ENCODE peak calls at places on chromosome 18, in five cellular contexts. I is fibroblast of lung; J is GM13977; V is osteocyte; E is CD8-positive, alpha-beta T cell. W is an unnamed sample.

GRCh38 chr18:7367336-7367735 is 136.4 kb downstream of the LRRC30 start:
- DNase-seq in J (no peak), V (no peak), E (no peak), I (no peak), W (no peak)

GRCh38 chr18:23945416-23946079 is 69.0 kb upstream of the TTC39C start:
- DNase-seq in V (no peak), J (peak; percentile 52), I (no peak), E (no peak), W (no peak)

GRCh38 chr18:25786778-25787177 is 303.6 kb downstream of the SS18 start:
- DNase-seq in I (peak; percentile 92), V (no peak), E (no peak), J (no peak), W (peak; percentile 85)

GRCh38 chr18:28177828-28178635 is 1.1 kb upstream of the CDH2 start:
- DNase-seq in E (no peak), I (peak; percentile 75), V (peak; percentile 88), J (peak; percentile 48), W (peak; percentile 58)

GRCh38 chr18:4040391-4041172 is 414.5 kb downstream of the DLGAP1 start:
- DNase-seq in J (no peak), E (no peak), V (no peak), I (no peak), W (no peak)

GRCh38 chr18:58611471-58612131 is 17.3 kb downstream of the ALPK2 start:
- DNase-seq in E (no peak), V (no peak), I (peak; percentile 82), J (no peak), W (peak; percentile 25)

GRCh38 chr18:3654442-3655253 is 204.7 kb downstream of the TGIF1 start:
- DNase-seq in I (no peak), V (no peak), E (no peak), J (no peak), W (no peak)

GRCh38 chr18:55455938-55456337 is 132.1 kb downstream of the TCF4 start:
- DNase-seq in E (no peak), I (peak; percentile 33), V (no peak), J (no peak), W (no peak)

GRCh38 chr18:40159141-40160017 is 1795.7 kb upstream of the PIK3C3 start:
- DNase-seq in J (no peak), I (peak; percentile 33), V (no peak), E (no peak), W (peak; percentile 1)

GRCh38 chr18:43882358-43882757 is 605.1 kb upstream of the SYT4 start:
- DNase-seq in V (no peak), I (no peak), E (no peak), J (no peak), W (no peak)

GRCh38 chr18:44733069-44733753 is 52.5 kb downstream of the SETBP1 start:
- DNase-seq in J (no peak), E (no peak), I (peak; percentile 97), V (no peak), W (peak; percentile 82)

GRCh38 chr18:42706618-42707017 is 408.9 kb downstream of the RIT2 start:
- DNase-seq in I (peak; percentile 2), J (no peak), E (no peak), V (no peak), W (no peak)

GRCh38 chr18:13526519-13526918 is 199.8 kb downstream of the FAM210A start:
- DNase-seq in V (peak; percentile 7), J (no peak), E (no peak), I (no peak), W (no peak)

GRCh38 chr18:22169889-22170420 is 566 bp downstream of the GATA6 start:
- DNase-seq in J (peak; percentile 58), V (no peak), E (no peak), I (no peak), W (no peak)

GRCh38 chr18:73777356-73778051 is 370.1 kb downstream of the FBXO15 start:
- DNase-seq in I (no peak), J (no peak), E (no peak), V (no peak), W (no peak)

GRCh38 chr18:33751613-33752221 is 173.7 kb downstream of the ASXL3 start:
- DNase-seq in J (no peak), I (peak; percentile 16), V (no peak), E (no peak), W (no peak)
- TF ChIP-seq CTCF in J (peak; percentile 64), I (peak; percentile 22), V (peak; percentile 71), E (no peak), W (peak; percentile 70)

GRCh38 chr18:11323359-11323819 is 174.0 kb upstream of the PIEZO2 start:
- DNase-seq in V (no peak), E (no peak), J (no peak), I (peak; percentile 80), W (peak; percentile 76)

GRCh38 chr18:11324510-11324909 is 175.1 kb upstream of the PIEZO2 start:
- DNase-seq in J (no peak), I (peak; percentile 24), V (no peak), E (no peak), W (no peak)

GRCh38 chr18:11322006-11322405 is 172.6 kb upstream of the PIEZO2 start:
- DNase-seq in E (no peak), I (peak; percentile 20), J (no peak), V (no peak), W (no peak)

GRCh38 chr18:11320981-11321380 is 171.6 kb upstream of the PIEZO2 start:
- DNase-seq in I (peak; percentile 82), V (no peak), J (no peak), E (no peak), W (peak; percentile 87)

GRCh38 chr18:11322716-11323115 is 173.3 kb upstream of the PIEZO2 start:
- DNase-seq in E (no peak), I (no peak), V (no peak), J (no peak), W (no peak)
- TF ChIP-seq CTCF in E (no peak), I (no peak), V (no peak), J (no peak), W (no peak)

DNA sequence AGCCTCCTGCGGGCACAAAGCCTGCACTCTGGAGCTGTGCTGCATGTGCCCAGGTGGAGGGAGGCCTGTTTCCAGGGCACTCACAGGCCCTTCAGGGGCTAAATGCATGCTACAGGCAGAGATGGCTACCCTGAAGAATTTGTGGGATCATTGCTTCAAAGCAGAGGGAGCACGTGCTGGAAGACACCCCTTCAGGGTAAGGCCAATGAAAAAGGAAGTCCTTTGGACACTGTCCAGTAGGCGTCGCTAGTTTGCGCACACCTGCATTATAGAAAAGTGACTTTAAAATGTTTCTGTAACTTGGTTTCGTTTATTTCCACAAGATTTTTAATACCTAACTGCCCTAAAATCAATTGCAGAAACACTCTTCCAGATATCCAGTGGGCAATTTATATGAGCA is 325.3 kb downstream of the ZNF516 start:
- DNase-seq in I (no peak), E (no peak), J (no peak), V (no peak), W (no peak)
- TF ChIP-seq CTCF in I (no peak), E (no peak), J (no peak), V (no peak), W (no peak)

GRCh38 chr18:31633416-31634330 is 42.0 kb downstream of the TTR start:
- DNase-seq in E (no peak), V (no peak), J (no peak), I (no peak), W (no peak)

GRCh38 chr18:31631526-31631925 is 39.8 kb downstream of the TTR start:
- DNase-seq in J (no peak), V (no peak), I (no peak), E (no peak), W (no peak)

GRCh38 chr18:31636387-31636786 is 44.7 kb downstream of the TTR start:
- DNase-seq in I (no peak), V (no peak), J (no peak), E (no peak), W (no peak)

GRCh38 chr18:31632356-31632755 is 40.7 kb downstream of the TTR start:
- DNase-seq in E (no peak), I (no peak), J (no peak), V (no peak), W (no peak)

GRCh38 chr18:31634331-31634713 is 42.6 kb downstream of the TTR start:
- DNase-seq in V (no peak), I (no peak), E (no peak), J (peak; percentile 45), W (no peak)
- TF ChIP-seq CTCF in V (no peak), I (no peak), E (no peak), J (no peak), W (no peak)

DNA sequence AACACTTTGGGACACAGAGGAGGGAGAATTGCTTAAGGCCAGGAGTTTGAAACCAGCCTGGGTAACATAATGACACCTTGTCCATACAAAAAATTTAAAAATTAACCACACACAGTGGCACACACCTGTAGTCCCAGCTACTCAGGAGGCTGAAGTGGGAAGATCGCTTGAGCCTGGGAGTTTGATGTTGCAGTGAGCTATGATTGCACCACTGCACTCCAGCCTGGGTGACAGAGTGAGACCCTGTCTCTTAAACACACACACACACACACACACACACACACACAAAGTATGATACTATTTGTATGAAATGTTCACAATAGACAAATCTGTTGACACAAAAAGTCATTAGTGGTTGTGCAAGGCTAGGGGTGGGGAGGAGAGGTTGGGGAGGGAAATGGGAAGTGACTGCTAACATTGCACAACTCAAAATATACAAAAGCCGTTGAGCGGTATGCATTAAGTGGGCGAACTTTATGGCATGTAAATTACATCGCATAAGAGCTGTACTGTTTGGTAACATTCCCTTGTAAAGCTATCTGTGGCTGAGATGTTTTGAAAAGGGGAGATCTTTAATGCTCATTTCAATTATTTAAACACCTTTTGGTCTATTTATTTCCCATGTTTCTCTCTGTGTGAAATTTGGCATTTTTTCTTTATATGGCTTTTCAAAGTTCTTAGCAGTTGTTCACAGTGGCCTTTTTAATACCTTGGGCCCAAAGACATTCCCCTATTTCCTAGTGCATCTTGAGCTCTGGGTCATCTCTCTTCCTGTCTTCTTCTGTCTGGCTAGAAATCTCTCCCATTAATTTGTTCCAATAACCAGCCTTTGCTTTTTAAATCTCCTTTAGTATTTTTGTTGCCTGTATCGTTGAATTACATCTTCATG is 58.9 kb upstream of the ZNF516 start:
- DNase-seq in V (peak; percentile 13), I (peak; percentile 17), J (no peak), E (no peak), W (peak; percentile 17)
- TF ChIP-seq CTCF in V (no peak), I (no peak), J (no peak), E (no peak), W (no peak)

DNA sequence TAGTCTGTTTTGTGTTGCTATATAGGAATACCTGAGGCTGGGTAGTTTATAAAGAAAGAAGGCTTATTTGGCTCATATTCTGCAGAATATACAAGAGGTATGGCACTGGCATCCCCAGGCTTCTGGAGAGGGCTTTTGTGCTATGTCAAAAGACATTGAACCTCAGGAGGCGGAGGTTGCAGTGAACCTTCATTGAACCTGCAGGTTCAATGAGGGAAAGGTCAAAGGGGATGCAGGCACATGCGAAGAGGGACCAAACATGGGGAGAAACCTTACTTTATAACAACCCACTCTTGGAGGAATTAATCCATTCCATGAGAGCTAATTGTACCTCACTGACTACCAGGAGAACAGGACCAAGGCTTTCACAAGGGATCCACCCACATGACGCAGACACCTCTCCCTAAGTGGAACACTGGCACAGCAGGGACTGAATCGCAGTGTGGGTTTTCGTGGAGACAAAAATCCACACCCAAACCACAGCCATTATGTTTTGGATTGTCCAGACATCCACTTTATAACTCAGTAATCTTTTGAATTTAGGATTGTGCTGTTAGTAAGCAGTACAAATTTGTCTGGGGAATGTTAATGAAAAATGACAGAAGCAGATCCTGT is 4.1 kb upstream of the SERPINB8 start:
- DNase-seq in J (no peak), V (no peak), I (peak; percentile 54), E (no peak), W (no peak)
- TF ChIP-seq CTCF in J (no peak), V (no peak), I (no peak), E (no peak), W (no peak)

GRCh38 chr18:78074400-78075020 is 824.9 kb downstream of the GALR1 start:
- DNase-seq in J (no peak), V (no peak), I (no peak), E (no peak), W (no peak)
- TF ChIP-seq CTCF in J (no peak), V (no peak), I (no peak), E (no peak), W (no peak)

W was measured in HFFc6.